ENCODE peak calls at places on chromosome 1, in nine cellular contexts. Y, N, K, J, G, D, S, U and X are unnamed samples. For H3K4me1, the result is how much of the 10 kb centered on the place peaks cover.

GRCh38 chr1:234327577-234328164 is 45.6 kb upstream of the COA6 start:
- DNase-seq in Y (no peak), N (no peak), K (no peak), J (no peak), G (no peak), D (peak), S (no peak), U (no peak), X (no peak)

GRCh38 chr1:158714754-158715153 is 5.8 kb downstream of the OR6K3 start:
- DNase-seq in Y (no peak), N (no peak), K (no peak), J (no peak), G (no peak), D (no peak), S (no peak), U (no peak), X (no peak)

GRCh38 chr1:24250224-24250623 is 63.1 kb upstream of the IFNLR1 start:
- DNase-seq in Y (no peak), N (no peak), K (no peak), J (no peak), G (no peak), D (no peak), S (no peak), U (no peak), X (no peak)

GRCh38 chr1:87333692-87334347 is 5.1 kb downstream of the LMO4 start:
- DNase-seq in Y (no peak), N (peak), K (no peak), J (peak), G (no peak), D (no peak), S (no peak), U (no peak), X (peak)

GRCh38 chr1:35576061-35576765 is 3.1 kb downstream of the TFAP2E start:
- DNase-seq in Y (no peak), N (no peak), K (no peak), J (no peak), G (no peak), D (no peak), S (no peak), U (no peak), X (no peak)

GRCh38 chr1:65528104-65528503 is 107.6 kb downstream of the LEPR start:
- DNase-seq in Y (no peak), N (no peak), K (no peak), J (peak), G (no peak), D (no peak), S (no peak), U (no peak), X (no peak)

GRCh38 chr1:245484176-245484575 is 329.4 kb downstream of the KIF26B start:
- DNase-seq in Y (no peak), N (no peak), K (no peak), J (no peak), G (no peak), D (peak), S (no peak), U (no peak), X (no peak)

GRCh38 chr1:66542811-66543767 is 9.1 kb downstream of the SGIP1 start:
- DNase-seq in Y (peak), N (peak), K (no peak), J (peak), G (peak), D (peak), S (no peak), U (no peak), X (peak)

GRCh38 chr1:160625725-160626498 is 20.9 kb downstream of the SLAMF1 start:
- DNase-seq in Y (no peak), N (no peak), K (no peak), J (no peak), G (no peak), D (no peak), S (no peak), U (peak), X (no peak)

DNA sequence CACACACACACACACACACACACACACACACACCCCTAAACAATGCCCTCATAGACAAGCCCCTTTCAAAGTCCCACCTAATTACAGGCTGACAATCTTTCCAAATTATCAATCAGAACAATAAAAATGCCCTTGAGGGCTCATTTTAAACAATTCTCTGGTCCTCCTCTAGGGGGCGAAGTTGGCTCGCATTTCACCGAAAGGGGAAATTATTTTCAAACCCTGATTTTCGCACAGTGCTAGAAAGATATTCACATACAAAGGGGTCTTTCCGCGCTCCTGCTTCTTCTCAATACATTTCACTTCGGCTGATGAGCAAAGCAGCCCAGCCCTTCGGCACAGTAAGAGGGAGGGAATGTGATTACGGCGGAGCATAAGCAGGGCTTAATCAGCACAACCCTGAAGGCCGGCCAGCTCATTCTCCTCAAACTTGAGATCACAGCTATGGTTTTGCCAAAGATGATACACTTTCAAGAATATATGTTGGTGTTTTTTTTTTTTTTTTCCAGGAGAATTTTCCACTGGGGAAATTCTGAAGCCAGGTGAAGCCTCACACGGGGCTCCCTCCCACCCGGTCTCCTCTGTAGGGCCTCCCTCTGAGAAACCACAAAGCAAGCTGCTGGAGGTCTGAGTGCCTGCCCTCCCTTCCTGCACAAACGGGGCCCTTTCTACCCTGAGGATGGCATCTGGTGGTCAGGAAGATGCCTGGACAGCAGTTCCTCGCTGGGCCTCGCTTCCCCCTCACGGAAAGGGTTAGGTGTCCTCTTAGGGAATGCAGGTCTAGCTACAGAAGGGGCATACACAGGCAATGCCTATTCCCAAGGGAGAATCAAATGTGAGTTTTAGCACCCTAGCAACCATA is 66.9 kb downstream of the GNG12 start:
- DNase-seq in Y (peak), N (peak), K (no peak), J (peak), G (peak), D (peak), S (peak), U (no peak), X (peak)
- H3K4me3 ChIP-seq in Y (peak), N (peak), K (peak), J (no peak), G (no peak), D (no peak), S (peak), U (no peak), X (peak)

GRCh38 chr1:32901823-32902534 is 790 bp upstream of the TMEM54 start:
- DNase-seq in Y (no peak), N (no peak), K (no peak), J (no peak), G (no peak), D (no peak), S (no peak), U (no peak), X (no peak)
- H3K27ac ChIP-seq in Y (peak), N (no peak), K (no peak), J (no peak), G (no peak), D (no peak), S (no peak), U (no peak), X (no peak)

GRCh38 chr1:232450626-232451025 is 179.3 kb downstream of the SIPA1L2 start:
- DNase-seq in Y (no peak), N (no peak), K (no peak), J (no peak), G (no peak), D (no peak), S (no peak), U (no peak), X (no peak)

GRCh38 chr1:232456720-232457119 is 173.2 kb downstream of the SIPA1L2 start:
- DNase-seq in Y (no peak), N (no peak), K (no peak), J (no peak), G (no peak), D (no peak), S (no peak), U (no peak), X (no peak)

GRCh38 chr1:232452137-232452536 is 177.8 kb downstream of the SIPA1L2 start:
- DNase-seq in Y (no peak), N (no peak), K (no peak), J (no peak), G (no peak), D (no peak), S (no peak), U (no peak), X (no peak)

GRCh38 chr1:232457607-232458006 is 172.3 kb downstream of the SIPA1L2 start:
- DNase-seq in Y (no peak), N (no peak), K (no peak), J (no peak), G (no peak), D (no peak), S (no peak), U (no peak), X (no peak)

GRCh38 chr1:232454487-232454886 is 175.4 kb downstream of the SIPA1L2 start:
- DNase-seq in Y (no peak), N (no peak), K (no peak), J (no peak), G (no peak), D (no peak), S (peak), U (no peak), X (no peak)
- H3K4me1 ChIP-seq in Y (under half), N (under half), K (under half), J (under half), G (under half), D (under half), S (under half), U (under half), X (under half)

GRCh38 chr1:92832537-92833160 is 809 bp downstream of the RPL5 start:
- DNase-seq in Y (no peak), N (no peak), K (no peak), J (no peak), G (no peak), D (no peak), S (no peak), U (no peak), X (no peak)

GRCh38 chr1:92831762-92832536 is at the start of gene RPL5:
- DNase-seq in Y (peak), N (peak), K (peak), J (peak), G (peak), D (peak), S (peak), U (peak), X (peak)

GRCh38 chr1:92833840-92834239 is 2.0 kb downstream of the RPL5 start:
- DNase-seq in Y (no peak), N (no peak), K (no peak), J (no peak), G (no peak), D (no peak), S (no peak), U (no peak), X (no peak)

GRCh38 chr1:92837062-92837461 is 5.2 kb downstream of the RPL5 start:
- DNase-seq in Y (no peak), N (no peak), K (no peak), J (peak), G (no peak), D (no peak), S (no peak), U (no peak), X (no peak)

DNA sequence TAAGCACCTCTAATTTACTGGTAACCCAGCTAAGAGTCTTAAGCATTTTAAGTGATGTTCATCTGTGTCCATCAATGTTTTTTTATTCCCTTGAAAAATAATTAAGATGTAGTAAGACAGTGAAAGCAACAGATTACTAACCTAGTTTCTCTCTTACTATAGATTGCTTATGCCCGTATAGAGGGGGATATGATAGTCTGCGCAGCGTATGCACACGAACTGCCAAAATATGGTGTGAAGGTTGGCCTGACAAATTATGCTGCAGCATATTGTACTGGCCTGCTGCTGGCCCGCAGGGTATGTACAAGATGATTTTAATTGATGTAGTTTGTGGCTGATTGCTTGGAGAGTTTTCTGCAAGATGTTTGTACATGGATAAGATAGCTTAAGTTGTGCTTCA is 2.8 kb downstream of the RPL5 start:
- DNase-seq in Y (no peak), N (no peak), K (no peak), J (no peak), G (no peak), D (no peak), S (no peak), U (no peak), X (no peak)
- H3K4me3 ChIP-seq in Y (no peak), N (no peak), K (no peak), J (no peak), G (no peak), D (no peak), S (no peak), U (no peak), X (no peak)

GRCh38 chr1:167614851-167615250 is 15.2 kb upstream of the RCSD1 start:
- DNase-seq in Y (no peak), N (no peak), K (no peak), J (no peak), G (no peak), D (no peak), S (no peak), U (no peak), X (no peak)

GRCh38 chr1:167618366-167618765 is 11.7 kb upstream of the RCSD1 start:
- DNase-seq in Y (no peak), N (no peak), K (no peak), J (no peak), G (no peak), D (no peak), S (no peak), U (no peak), X (no peak)

GRCh38 chr1:167617100-167617949 is 12.7 kb upstream of the RCSD1 start:
- DNase-seq in Y (no peak), N (no peak), K (peak), J (peak), G (no peak), D (no peak), S (no peak), U (no peak), X (no peak)

GRCh38 chr1:167617950-167618269 is 12.1 kb upstream of the RCSD1 start:
- DNase-seq in Y (no peak), N (no peak), K (no peak), J (no peak), G (no peak), D (no peak), S (no peak), U (no peak), X (no peak)

DNA sequence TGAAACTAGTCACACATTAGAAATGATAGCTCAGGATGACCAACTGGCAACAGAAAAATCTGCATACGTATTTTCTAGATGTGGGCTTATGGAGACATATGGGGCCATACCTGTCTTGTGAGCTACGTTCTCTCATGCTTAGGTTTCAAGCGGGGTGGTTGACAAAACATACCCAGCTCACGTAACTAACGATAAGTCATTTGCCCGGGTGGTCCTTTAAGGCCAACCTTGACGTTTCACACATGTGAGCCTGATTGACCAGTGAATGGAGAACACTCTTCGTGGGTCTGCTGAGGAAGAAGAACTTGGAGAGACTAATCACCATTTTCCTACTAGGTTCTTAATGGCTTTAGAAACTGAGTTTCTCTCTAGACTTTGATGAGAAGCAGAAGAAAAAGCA is 13.5 kb upstream of the RCSD1 start:
- DNase-seq in Y (no peak), N (no peak), K (no peak), J (no peak), G (no peak), D (no peak), S (no peak), U (no peak), X (no peak)
- H3K27ac ChIP-seq in Y (no peak), N (no peak), K (peak), J (no peak), G (no peak), D (no peak), S (no peak), U (no peak), X (peak)

GRCh38 chr1:27559466-27560030 is 44.4 kb downstream of the AHDC1 start:
- DNase-seq in Y (no peak), N (no peak), K (no peak), J (no peak), G (no peak), D (no peak), S (no peak), U (no peak), X (no peak)
- H3K4me1 ChIP-seq in Y (half or more), N (under half), K (half or more), J (half or more), G (half or more), D (half or more), S (half or more), U (under half), X (half or more)

DNA sequence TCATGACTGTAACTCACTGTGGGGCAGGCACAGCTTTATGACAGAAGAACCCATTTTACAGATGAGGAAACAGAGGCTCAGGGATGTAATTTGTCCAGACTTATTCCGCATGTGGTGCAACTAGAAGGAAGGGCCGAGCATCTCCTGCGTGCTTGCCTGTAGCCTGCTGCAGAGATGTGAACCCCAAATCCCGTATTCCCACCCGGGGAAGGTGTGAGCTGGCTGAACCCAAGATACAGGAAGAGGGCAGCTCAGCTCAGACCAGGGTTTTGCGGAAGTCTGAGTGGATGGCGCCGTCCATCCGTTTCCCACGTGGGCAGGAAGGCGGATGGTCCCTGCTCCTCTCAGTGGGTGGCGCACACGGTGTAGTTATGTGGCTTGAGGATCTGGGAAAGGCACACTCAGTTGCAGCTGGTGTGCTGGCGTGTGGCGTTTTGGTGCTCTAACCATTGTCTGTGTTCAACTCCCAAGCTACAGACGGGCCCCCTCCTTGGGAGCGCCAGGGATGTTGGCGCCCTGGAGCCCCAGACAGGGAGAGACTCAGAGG is 1.2 kb downstream of the CROCC start:
- DNase-seq in Y (no peak), N (no peak), K (peak), J (no peak), G (no peak), D (no peak), S (no peak), U (no peak), X (peak)
- H3K4me3 ChIP-seq in Y (no peak), N (no peak), K (no peak), J (no peak), G (no peak), D (no peak), S (no peak), U (no peak), X (no peak)